ENCODE peak calls at places on chromosomes 3 and 15, in eight cellular contexts. E, P, Y, U, B, Q, M and K are unnamed samples.

GRCh38 chr3:125374501-125374995 is 577 bp downstream of the ZNF148 start:
- DNase-seq in E (peak), P (no peak), Y (peak), U (peak), B (peak), Q (no peak), M (peak), K (no peak)

GRCh38 chr3:11159421-11159904 is 5.2 kb downstream of the HRH1 start:
- DNase-seq in E (no peak), P (no peak), Y (no peak), U (peak), B (no peak), Q (no peak), M (no peak), K (no peak)

GRCh38 chr15:48112242-48112641 is 8.5 kb upstream of the SLC24A5 start:
- DNase-seq in E (peak), P (no peak), Y (no peak), U (peak), B (no peak), Q (no peak), M (no peak), K (no peak)

GRCh38 chr15:63157891-63158431 is 684 bp upstream of the RPS27L start:
- DNase-seq in E (peak), P (no peak), Y (peak), U (peak), B (peak), Q (no peak), M (peak), K (no peak)

GRCh38 chr3:177345973-177346503 is 148.8 kb upstream of the TBL1XR1 start:
- DNase-seq in E (no peak), P (no peak), Y (no peak), U (no peak), B (no peak), Q (no peak), M (no peak), K (no peak)

GRCh38 chr3:187742351-187743171 is 2.7 kb downstream of the BCL6 start:
- DNase-seq in E (no peak), P (no peak), Y (no peak), U (peak), B (peak), Q (no peak), M (no peak), K (peak)

GRCh38 chr3:118943597-118943996 is 91.0 kb downstream of the IGSF11 start:
- DNase-seq in E (no peak), P (no peak), Y (no peak), U (no peak), B (no peak), Q (no peak), M (no peak), K (no peak)

GRCh38 chr3:186520957-186521842 is 23.0 kb downstream of the CRYGS start:
- DNase-seq in E (no peak), P (no peak), Y (no peak), U (no peak), B (no peak), Q (no peak), M (no peak), K (no peak)

GRCh38 chr3:55416381-55416821 is 70.7 kb downstream of the WNT5A start:
- DNase-seq in E (peak), P (peak), Y (no peak), U (peak), B (no peak), Q (no peak), M (no peak), K (no peak)

GRCh38 chr15:77654975-77655374 is 22.3 kb upstream of the LINGO1 start:
- DNase-seq in E (no peak), P (no peak), Y (no peak), U (no peak), B (no peak), Q (no peak), M (no peak), K (no peak)

GRCh38 chr3:184562146-184562861 is 719 bp downstream of the EPHB3 start:
- DNase-seq in E (peak), P (no peak), Y (no peak), U (no peak), B (no peak), Q (no peak), M (no peak), K (no peak)

GRCh38 chr3:139267300-139268246 is 76.2 kb upstream of the MRPS22 start:
- DNase-seq in E (no peak), P (no peak), Y (no peak), U (no peak), B (peak), Q (no peak), M (no peak), K (peak)

GRCh38 chr15:90340345-90340744 is 11.7 kb upstream of the ZNF774 start:
- DNase-seq in E (peak), P (no peak), Y (no peak), U (no peak), B (no peak), Q (no peak), M (no peak), K (no peak)

GRCh38 chr3:35944915-35945710 is 305.8 kb downstream of the ARPP21 start:
- DNase-seq in E (no peak), P (no peak), Y (no peak), U (no peak), B (no peak), Q (no peak), M (no peak), K (no peak)

GRCh38 chr3:197175503-197175902 is 122.9 kb downstream of the DLG1 start:
- DNase-seq in E (no peak), P (no peak), Y (no peak), U (no peak), B (no peak), Q (no peak), M (no peak), K (no peak)

GRCh38 chr3:114506622-114507300 is 212.9 kb downstream of the TIGIT start:
- DNase-seq in E (no peak), P (no peak), Y (no peak), U (peak), B (no peak), Q (no peak), M (no peak), K (no peak)

GRCh38 chr3:193010191-193010590 is 92.5 kb upstream of the MB21D2 start:
- DNase-seq in E (no peak), P (no peak), Y (no peak), U (no peak), B (no peak), Q (no peak), M (no peak), K (no peak)

GRCh38 chr3:14506626-14507344 is 33.4 kb downstream of the GRIP2 start:
- DNase-seq in E (no peak), P (no peak), Y (no peak), U (no peak), B (no peak), Q (no peak), M (peak), K (no peak)

GRCh38 chr3:146326875-146327543 is 76.1 kb upstream of the PLSCR4 start:
- DNase-seq in E (peak), P (no peak), Y (no peak), U (peak), B (peak), Q (no peak), M (no peak), K (peak)

GRCh38 chr15:91385301-91385700 is 285.2 kb downstream of the SV2B start:
- DNase-seq in E (no peak), P (peak), Y (no peak), U (no peak), B (no peak), Q (no peak), M (no peak), K (no peak)

GRCh38 chr15:73856458-73857192 is 16.7 kb upstream of the TBC1D21 start:
- DNase-seq in E (peak), P (no peak), Y (peak), U (no peak), B (no peak), Q (no peak), M (no peak), K (peak)

GRCh38 chr3:189907803-189908202 is 212.9 kb downstream of the P3H2 start:
- DNase-seq in E (no peak), P (no peak), Y (no peak), U (no peak), B (no peak), Q (no peak), M (no peak), K (no peak)

GRCh38 chr15:25244731-25245585 is 193.9 kb downstream of the UBE3A start:
- DNase-seq in E (no peak), P (no peak), Y (peak), U (no peak), B (no peak), Q (no peak), M (peak), K (peak)

GRCh38 chr3:13539285-13539625 is 9.7 kb upstream of the FBLN2 start:
- DNase-seq in E (no peak), P (peak), Y (peak), U (peak), B (no peak), Q (no peak), M (no peak), K (no peak)

GRCh38 chr3:170999737-171000242 is 26.7 kb downstream of the SLC2A2 start:
- DNase-seq in E (no peak), P (peak), Y (no peak), U (peak), B (peak), Q (no peak), M (no peak), K (no peak)

GRCh38 chr3:176087066-176087697 is 1110.1 kb downstream of the TBL1XR1 start:
- DNase-seq in E (no peak), P (no peak), Y (no peak), U (no peak), B (no peak), Q (no peak), M (no peak), K (no peak)

GRCh38 chr3:47288966-47289910 is 6.5 kb downstream of the KLHL18 start:
- DNase-seq in E (no peak), P (no peak), Y (no peak), U (no peak), B (no peak), Q (no peak), M (no peak), K (no peak)

GRCh38 chr3:197029511-197030167 is at the start of gene MELTF:
- DNase-seq in E (peak), P (peak), Y (peak), U (peak), B (no peak), Q (peak), M (peak), K (peak)

GRCh38 chr3:61927332-61927731 is 366.0 kb downstream of the PTPRG start:
- DNase-seq in E (no peak), P (no peak), Y (peak), U (peak), B (peak), Q (no peak), M (no peak), K (no peak)

GRCh38 chr3:119375106-119375505 is 80.9 kb downstream of the ARHGAP31 start:
- DNase-seq in E (no peak), P (no peak), Y (no peak), U (no peak), B (no peak), Q (no peak), M (no peak), K (no peak)

GRCh38 chr3:126208182-126208581 is 27.8 kb upstream of the ALDH1L1 start:
- DNase-seq in E (no peak), P (no peak), Y (no peak), U (no peak), B (no peak), Q (no peak), M (no peak), K (no peak)